ENCODE peak calls at places on chromosomes 7 and 10, in five cellular contexts. One of them, this sample, is unnamed.

GRCh38 chr7:149466364-149466763 is 5.5 kb upstream of the ZNF777 start:
- DNase-seq in cardiac muscle cell: no peak
- DNase-seq in heart left ventricle: no peak
- DNase-seq in neural progenitor cell: no peak
- DNase-seq in IMR-90: no peak
- DNase-seq in this sample: no peak

GRCh38 chr7:135189221-135189662 is 18.7 kb upstream of the CYREN start:
- DNase-seq in cardiac muscle cell: no peak
- DNase-seq in heart left ventricle: no peak
- DNase-seq in neural progenitor cell: no peak
- DNase-seq in IMR-90: no peak
- DNase-seq in this sample: no peak

GRCh38 chr7:114574384-114574783 is 159.8 kb downstream of the FOXP2 start:
- DNase-seq in cardiac muscle cell: no peak
- DNase-seq in heart left ventricle: no peak
- DNase-seq in neural progenitor cell: no peak
- DNase-seq in IMR-90: peak; percentile 45
- DNase-seq in this sample: no peak

GRCh38 chr7:66952343-66953043 is 31.5 kb downstream of the TMEM248 start:
- DNase-seq in cardiac muscle cell: no peak
- DNase-seq in heart left ventricle: no peak
- DNase-seq in neural progenitor cell: no peak
- DNase-seq in IMR-90: peak; percentile 77
- DNase-seq in this sample: no peak

GRCh38 chr7:155189600-155189989 is 108.1 kb upstream of the INSIG1 start:
- DNase-seq in cardiac muscle cell: no peak
- DNase-seq in heart left ventricle: no peak
- DNase-seq in neural progenitor cell: no peak
- DNase-seq in IMR-90: no peak
- DNase-seq in this sample: no peak

GRCh38 chr10:35517431-35518181 is 87.5 kb upstream of the GJD4 start:
- DNase-seq in cardiac muscle cell: no peak
- DNase-seq in heart left ventricle: no peak
- DNase-seq in neural progenitor cell: no peak
- DNase-seq in IMR-90: peak; percentile 54
- DNase-seq in this sample: no peak

GRCh38 chr10:126905776-126906703 is 812 bp downstream of the DOCK1 start:
- DNase-seq in cardiac muscle cell: peak; percentile 64
- DNase-seq in heart left ventricle: peak; percentile 74
- DNase-seq in neural progenitor cell: peak; percentile 81
- DNase-seq in IMR-90: peak; percentile 52
- DNase-seq in this sample: peak; percentile 27

GRCh38 chr7:101898019-101898575 is 80.7 kb downstream of the CUX1 start:
- DNase-seq in cardiac muscle cell: no peak
- DNase-seq in heart left ventricle: no peak
- DNase-seq in neural progenitor cell: no peak
- DNase-seq in IMR-90: no peak
- DNase-seq in this sample: no peak

GRCh38 chr7:129535896-129536295 is 33.6 kb downstream of the SMKR1 start:
- DNase-seq in cardiac muscle cell: no peak
- DNase-seq in heart left ventricle: no peak
- DNase-seq in neural progenitor cell: no peak
- DNase-seq in IMR-90: no peak
- DNase-seq in this sample: peak; percentile 57

GRCh38 chr10:29285624-29286051 is 3.2 kb upstream of the LYZL1 start:
- DNase-seq in cardiac muscle cell: no peak
- DNase-seq in heart left ventricle: no peak
- DNase-seq in neural progenitor cell: no peak
- DNase-seq in IMR-90: no peak
- DNase-seq in this sample: no peak

GRCh38 chr10:104260775-104261115 is 6.1 kb downstream of the GSTO1 start:
- DNase-seq in cardiac muscle cell: no peak
- DNase-seq in heart left ventricle: no peak
- DNase-seq in neural progenitor cell: no peak
- DNase-seq in IMR-90: peak; percentile 81
- DNase-seq in this sample: no peak

GRCh38 chr7:155215576-155216325 is 81.9 kb upstream of the INSIG1 start:
- DNase-seq in cardiac muscle cell: no peak
- DNase-seq in heart left ventricle: no peak
- DNase-seq in neural progenitor cell: no peak
- DNase-seq in IMR-90: no peak
- DNase-seq in this sample: no peak

GRCh38 chr10:72802291-72803118 is 91.0 kb upstream of the OIT3 start:
- DNase-seq in cardiac muscle cell: no peak
- DNase-seq in heart left ventricle: no peak
- DNase-seq in neural progenitor cell: no peak
- DNase-seq in IMR-90: peak; percentile 74
- DNase-seq in this sample: no peak

GRCh38 chr7:2471022-2471329 is 5.2 kb downstream of the GRIFIN start:
- DNase-seq in cardiac muscle cell: no peak
- DNase-seq in heart left ventricle: no peak
- DNase-seq in neural progenitor cell: no peak
- DNase-seq in IMR-90: peak; percentile 74
- DNase-seq in this sample: no peak

GRCh38 chr10:118760265-118760664 is 5.5 kb upstream of the CACUL1 start:
- DNase-seq in cardiac muscle cell: no peak
- DNase-seq in heart left ventricle: peak; percentile 59
- DNase-seq in neural progenitor cell: peak; percentile 29
- DNase-seq in IMR-90: no peak
- DNase-seq in this sample: no peak

GRCh38 chr10:29535012-29535777 is 99.6 kb downstream of the SVIL start:
- DNase-seq in cardiac muscle cell: peak; percentile 58
- DNase-seq in heart left ventricle: peak; percentile 74
- DNase-seq in neural progenitor cell: peak; percentile 70
- DNase-seq in IMR-90: peak; percentile 88
- DNase-seq in this sample: peak; percentile 80

GRCh38 chr7:99267530-99268360 is 4.9 kb upstream of the MYH16 start:
- DNase-seq in cardiac muscle cell: no peak
- DNase-seq in heart left ventricle: no peak
- DNase-seq in neural progenitor cell: no peak
- DNase-seq in IMR-90: peak; percentile 94
- DNase-seq in this sample: peak; percentile 64

GRCh38 chr10:103481974-103482531 is 3.0 kb upstream of the CALHM3 start:
- DNase-seq in cardiac muscle cell: peak; percentile 72
- DNase-seq in heart left ventricle: no peak
- DNase-seq in neural progenitor cell: peak; percentile 71
- DNase-seq in IMR-90: peak; percentile 69
- DNase-seq in this sample: peak; percentile 59

GRCh38 chr10:88989824-88990527 is 622 bp upstream of the FAS start:
- DNase-seq in cardiac muscle cell: peak; percentile 8
- DNase-seq in heart left ventricle: no peak
- DNase-seq in neural progenitor cell: no peak
- DNase-seq in IMR-90: peak; percentile 86
- DNase-seq in this sample: peak; percentile 56
- H3K27ac ChIP-seq in cardiac muscle cell: no peak overlapping the region
- H3K27ac ChIP-seq in heart left ventricle: peak overlapping the region; percentile 95
- H3K27ac ChIP-seq in neural progenitor cell: no peak overlapping the region
- H3K27ac ChIP-seq in IMR-90: peak overlapping the region; percentile 94
- H3K27ac ChIP-seq in this sample: peak overlapping the region; percentile 97

DNA sequence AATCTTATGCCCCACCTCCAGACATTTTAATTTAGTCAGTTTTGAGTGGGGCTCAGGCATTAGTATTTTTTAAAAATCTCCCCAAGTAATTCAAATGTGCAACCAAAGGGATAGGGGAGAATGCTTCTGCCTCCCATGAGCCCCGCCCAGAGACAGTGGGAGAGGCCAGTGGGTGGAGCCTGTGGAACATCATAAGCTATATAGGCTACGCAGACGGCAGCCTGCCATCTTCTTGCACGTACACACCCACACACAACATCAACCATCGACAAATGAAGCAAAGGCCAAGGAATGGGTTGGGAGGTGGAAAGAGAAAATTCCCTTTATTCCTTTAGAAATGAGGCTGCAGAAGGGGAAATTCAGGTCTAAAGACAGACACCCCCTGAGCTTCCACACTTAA is 25.2 kb downstream of the CREB3L2 start:
- DNase-seq in cardiac muscle cell: no peak
- DNase-seq in heart left ventricle: no peak
- DNase-seq in neural progenitor cell: no peak
- DNase-seq in IMR-90: no peak
- DNase-seq in this sample: no peak
- H3K27ac ChIP-seq in cardiac muscle cell: no peak overlapping the region
- H3K27ac ChIP-seq in heart left ventricle: peak overlapping the region; percentile 78
- H3K27ac ChIP-seq in neural progenitor cell: no peak overlapping the region
- H3K27ac ChIP-seq in IMR-90: peak overlapping the region; percentile 32
- H3K27ac ChIP-seq in this sample: peak overlapping the region; percentile 70

DNA sequence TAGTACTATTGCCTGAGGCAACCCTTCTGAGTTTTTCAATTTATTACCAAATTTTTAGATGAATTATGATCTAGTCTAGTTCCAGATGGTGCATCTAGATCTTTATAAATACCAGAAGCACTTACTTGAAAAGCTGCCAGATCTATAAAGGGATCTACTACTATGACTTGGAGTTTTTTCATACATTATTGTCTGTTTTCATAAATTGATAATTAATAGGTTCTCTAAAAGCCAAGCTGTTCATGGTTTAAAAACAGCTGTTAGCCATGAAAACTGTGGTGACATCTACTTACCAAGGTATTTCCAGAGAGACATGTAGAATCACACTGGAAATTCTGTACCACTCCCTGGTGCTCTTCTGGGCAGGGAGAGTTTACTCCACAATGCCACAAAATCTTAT is 786.5 kb upstream of the C7orf33 start:
- DNase-seq in cardiac muscle cell: no peak
- DNase-seq in heart left ventricle: no peak
- DNase-seq in neural progenitor cell: no peak
- DNase-seq in IMR-90: no peak
- DNase-seq in this sample: no peak
- H3K27ac ChIP-seq in cardiac muscle cell: no peak overlapping the region
- H3K27ac ChIP-seq in heart left ventricle: no peak overlapping the region
- H3K27ac ChIP-seq in neural progenitor cell: no peak overlapping the region
- H3K27ac ChIP-seq in IMR-90: no peak overlapping the region
- H3K27ac ChIP-seq in this sample: no peak overlapping the region

GRCh38 chr10:114304017-114304565 is 65.0 kb downstream of the VWA2 start:
- DNase-seq in cardiac muscle cell: peak; percentile 87
- DNase-seq in heart left ventricle: no peak
- DNase-seq in neural progenitor cell: peak; percentile 91
- DNase-seq in IMR-90: peak; percentile 88
- DNase-seq in this sample: peak; percentile 91

GRCh38 chr10:114305521-114305925 is 66.5 kb downstream of the VWA2 start:
- DNase-seq in cardiac muscle cell: no peak
- DNase-seq in heart left ventricle: no peak
- DNase-seq in neural progenitor cell: no peak
- DNase-seq in IMR-90: no peak
- DNase-seq in this sample: no peak

GRCh38 chr10:114306116-114306973 is 67.3 kb downstream of the VWA2 start:
- DNase-seq in cardiac muscle cell: no peak
- DNase-seq in heart left ventricle: no peak
- DNase-seq in neural progenitor cell: no peak
- DNase-seq in IMR-90: peak; percentile 94
- DNase-seq in this sample: no peak

GRCh38 chr10:114303556-114303955 is 64.5 kb downstream of the VWA2 start:
- DNase-seq in cardiac muscle cell: no peak
- DNase-seq in heart left ventricle: no peak
- DNase-seq in neural progenitor cell: no peak
- DNase-seq in IMR-90: no peak
- DNase-seq in this sample: no peak

DNA sequence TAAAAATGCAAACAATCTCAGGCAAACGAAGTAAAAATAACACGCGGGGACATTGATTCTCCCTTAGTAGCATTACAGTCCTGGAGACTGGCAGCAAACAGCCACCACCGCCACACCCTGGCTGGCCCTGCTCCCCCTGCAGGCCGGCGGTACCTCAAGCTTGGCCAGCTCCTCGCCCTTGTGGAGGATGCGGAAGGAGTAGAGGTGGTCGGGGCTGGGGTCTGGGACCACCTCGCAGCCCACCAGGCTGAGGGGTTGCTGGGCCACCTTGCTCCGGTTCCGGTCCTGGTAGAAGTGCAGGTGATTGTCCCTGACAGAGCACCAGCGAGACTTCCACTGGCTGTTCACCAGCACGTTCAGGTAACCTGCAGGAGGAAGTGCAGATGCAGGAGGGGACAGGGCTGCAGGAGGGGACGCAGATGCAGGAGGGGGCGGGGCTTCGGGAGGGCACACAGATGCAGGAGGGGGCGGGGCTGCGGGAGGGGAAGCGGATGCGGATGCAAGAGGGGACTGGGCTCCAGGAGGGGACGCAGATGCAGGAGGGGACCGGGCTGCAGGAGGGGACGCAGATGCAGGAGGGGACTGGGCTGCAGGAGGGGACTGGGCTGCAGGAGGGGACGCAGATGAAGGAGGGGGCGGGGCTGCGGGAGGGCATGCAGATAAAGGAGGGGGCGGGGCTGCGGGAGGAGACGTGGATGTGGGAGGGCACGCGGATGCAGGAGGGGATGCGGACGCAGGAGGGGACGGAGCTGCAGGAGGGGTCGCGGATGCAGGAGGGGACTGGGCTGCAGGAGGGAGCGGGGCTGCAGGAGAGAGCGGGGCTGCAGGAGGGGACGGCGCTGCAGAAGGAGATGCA is 65.7 kb downstream of the VWA2 start:
- DNase-seq in cardiac muscle cell: peak; percentile 58
- DNase-seq in heart left ventricle: no peak
- DNase-seq in neural progenitor cell: peak; percentile 96
- DNase-seq in IMR-90: no peak
- DNase-seq in this sample: peak; percentile 30
- H3K27ac ChIP-seq in cardiac muscle cell: no peak overlapping the region
- H3K27ac ChIP-seq in heart left ventricle: peak overlapping the region; percentile 71
- H3K27ac ChIP-seq in neural progenitor cell: no peak overlapping the region
- H3K27ac ChIP-seq in IMR-90: peak overlapping the region; percentile 6
- H3K27ac ChIP-seq in this sample: no peak overlapping the region

GRCh38 chr7:159125104-159125943 is 19.3 kb downstream of the VIPR2 start:
- DNase-seq in cardiac muscle cell: no peak
- DNase-seq in heart left ventricle: no peak
- DNase-seq in neural progenitor cell: no peak
- DNase-seq in IMR-90: no peak
- DNase-seq in this sample: no peak
- H3K27ac ChIP-seq in cardiac muscle cell: no peak overlapping the region
- H3K27ac ChIP-seq in heart left ventricle: no peak overlapping the region
- H3K27ac ChIP-seq in neural progenitor cell: no peak overlapping the region
- H3K27ac ChIP-seq in IMR-90: no peak overlapping the region
- H3K27ac ChIP-seq in this sample: no peak overlapping the region

GRCh38 chr10:21174670-21175495 is 277.8 kb upstream of the NEBL start:
- DNase-seq in cardiac muscle cell: no peak
- DNase-seq in heart left ventricle: no peak
- DNase-seq in neural progenitor cell: peak; percentile 78
- DNase-seq in IMR-90: no peak
- DNase-seq in this sample: no peak
- H3K27ac ChIP-seq in cardiac muscle cell: no peak overlapping the region
- H3K27ac ChIP-seq in heart left ventricle: peak overlapping the region; percentile 52
- H3K27ac ChIP-seq in neural progenitor cell: no peak overlapping the region
- H3K27ac ChIP-seq in IMR-90: no peak overlapping the region
- H3K27ac ChIP-seq in this sample: no peak overlapping the region

This sample was measured in testis.